ENCODE peak calls at places on chromosome 11, in six cellular contexts. V is AG04450; K is spleen; F is testis; A is H1; P is CD4-positive, alpha-beta T cell. E is an unnamed sample. For H3K27me3, the result is how much of the 10 kb centered on the place peaks cover.

GRCh38 chr11:24264868-24265267 is 232.0 kb upstream of the LUZP2 start:
- DNase-seq in P (no peak), K (no peak), F (no peak), A (no peak), V (no peak), E (no peak)

GRCh38 chr11:74818283-74818946 is 69.8 kb downstream of the RNF169 start:
- DNase-seq in F (no peak), V (no peak), P (no peak), A (no peak), K (no peak), E (no peak)

GRCh38 chr11:10502065-10502680 is 38.8 kb downstream of the RNF141 start:
- DNase-seq in A (no peak), F (no peak), K (no peak), P (no peak), V (no peak), E (no peak)

GRCh38 chr11:47724041-47724729 is 9.0 kb upstream of the AGBL2 start:
- DNase-seq in F (peak), V (peak), P (no peak), A (no peak), K (no peak), E (no peak)

GRCh38 chr11:78000193-78000592 is 5.7 kb upstream of the INTS4 start:
- DNase-seq in A (peak), F (peak), K (no peak), P (peak), V (peak), E (no peak)

GRCh38 chr11:77113382-77114088 is 10.9 kb downstream of the OMP start:
- DNase-seq in P (no peak), F (peak), K (no peak), V (no peak), A (peak), E (no peak)

GRCh38 chr11:68269414-68270081 is 2.2 kb downstream of the C11orf24 start:
- DNase-seq in A (no peak), P (no peak), V (peak), K (no peak), F (peak), E (peak)

GRCh38 chr11:74325649-74326645 is 14.5 kb upstream of the P4HA3 start:
- DNase-seq in V (peak), A (no peak), F (peak), K (no peak), P (no peak), E (peak)

GRCh38 chr11:46658259-46658658 is 40.9 kb downstream of the ATG13 start:
- DNase-seq in K (no peak), V (peak), P (no peak), F (peak), A (no peak), E (peak)

GRCh38 chr11:124970925-124971324 is 16.9 kb downstream of the CCDC15 start:
- DNase-seq in K (no peak), A (no peak), V (no peak), F (no peak), P (no peak), E (no peak)

GRCh38 chr11:28209906-28210305 is 101.7 kb downstream of the METTL15 start:
- DNase-seq in K (no peak), F (no peak), V (no peak), A (no peak), P (no peak), E (no peak)

GRCh38 chr11:94525933-94526332 is 13.7 kb downstream of the C11orf97 start:
- DNase-seq in F (peak), A (no peak), P (no peak), K (peak), V (no peak), E (peak)

GRCh38 chr11:11618973-11619435 is 2.8 kb downstream of the GALNT18 start:
- DNase-seq in A (no peak), F (no peak), V (no peak), K (no peak), P (no peak), E (no peak)

GRCh38 chr11:20109731-20110445 is 50.4 kb downstream of the DBX1 start:
- DNase-seq in A (no peak), K (no peak), F (no peak), V (no peak), P (no peak), E (peak)

GRCh38 chr11:23370580-23371275 is 510.5 kb upstream of the CCDC179 start:
- DNase-seq in K (no peak), F (no peak), V (no peak), P (no peak), A (no peak), E (no peak)

GRCh38 chr11:48083427-48083826 is 103.1 kb downstream of the PTPRJ start:
- DNase-seq in K (no peak), A (no peak), F (no peak), P (no peak), V (no peak), E (no peak)

GRCh38 chr11:561148-562003 is 606 bp downstream of the RASSF7 start:
- DNase-seq in A (peak), V (no peak), F (peak), P (no peak), K (no peak), E (no peak)

GRCh38 chr11:65879622-65880021 is at the start of gene CTSW:
- DNase-seq in A (no peak), K (peak), P (peak), F (no peak), V (no peak), E (no peak)

GRCh38 chr11:116986521-116987105 is 111.6 kb downstream of the SIK3 start:
- DNase-seq in P (no peak), K (no peak), A (no peak), V (no peak), F (no peak), E (no peak)

GRCh38 chr11:66886317-66886588 is 29.4 kb downstream of the LRFN4 start:
- DNase-seq in V (no peak), P (no peak), A (no peak), K (no peak), F (no peak), E (no peak)

GRCh38 chr11:60791534-60791933 is 6.4 kb downstream of the MS4A10 start:
- DNase-seq in F (no peak), V (no peak), A (no peak), K (peak), P (no peak), E (no peak)

GRCh38 chr11:69170704-69171103 is 15.0 kb downstream of the SMIM38 start:
- DNase-seq in V (no peak), K (peak), F (no peak), A (no peak), P (no peak), E (no peak)

GRCh38 chr11:64164392-64165312 is 1.3 kb downstream of the MACROD1 start:
- DNase-seq in F (no peak), V (no peak), K (no peak), A (peak), P (no peak), E (no peak)

GRCh38 chr11:69511358-69512015 is 30.0 kb downstream of the LINC01488 start:
- DNase-seq in A (no peak), P (no peak), F (no peak), K (peak), V (no peak), E (no peak)

GRCh38 chr11:10293423-10294288 is at the start of gene SBF2:
- DNase-seq in P (peak), V (peak), K (peak), F (peak), A (peak), E (peak)

GRCh38 chr11:88188251-88189030 is 13.2 kb upstream of the RAB38 start:
- DNase-seq in A (no peak), V (no peak), K (no peak), P (no peak), F (no peak), E (no peak)

GRCh38 chr11:35825386-35825785 is 118.5 kb upstream of the LDLRAD3 start:
- DNase-seq in P (no peak), V (no peak), F (peak), A (no peak), K (no peak), E (no peak)

GRCh38 chr11:27700351-27701261 is at the start of gene BDNF:
- DNase-seq in F (peak), K (no peak), A (peak), P (no peak), V (no peak), E (no peak)

GRCh38 chr11:117837070-117837776 is 12.7 kb upstream of the FXYD2 start:
- DNase-seq in P (no peak), A (no peak), K (peak), F (peak), V (no peak), E (peak)

GRCh38 chr11:3203221-3204043 is 15.2 kb downstream of the MRGPRG start:
- DNase-seq in A (no peak), V (no peak), P (no peak), F (no peak), K (peak), E (no peak)

GRCh38 chr11:9285850-9286587 is 20.9 kb upstream of the DENND5A start:
- DNase-seq in A (peak), K (no peak), P (no peak), F (no peak), V (no peak), E (no peak)

GRCh38 chr11:44980533-44981427 is 30.1 kb upstream of the TP53I11 start:
- DNase-seq in P (no peak), V (no peak), F (no peak), K (peak), A (no peak), E (no peak)

GRCh38 chr11:59247535-59248227 is 35.0 kb upstream of the MPEG1 start:
- DNase-seq in V (no peak), P (no peak), K (no peak), F (peak), A (no peak), E (no peak)

GRCh38 chr11:59102259-59102765 is 4.7 kb upstream of the FAM111B start:
- DNase-seq in F (peak), V (no peak), A (peak), K (peak), P (peak), E (peak)

GRCh38 chr11:117197516-117198456 is 1.4 kb upstream of the TAGLN start:
- DNase-seq in V (no peak), K (no peak), P (no peak), F (no peak), A (peak), E (peak)

GRCh38 chr11:43404406-43404805 is 45.7 kb downstream of the TTC17 start:
- DNase-seq in A (no peak), F (no peak), K (no peak), V (no peak), P (no peak), E (no peak)

GRCh38 chr11:75815345-75815983 is 454 bp downstream of the UVRAG start:
- DNase-seq in P (no peak), K (peak), V (no peak), A (peak), F (peak), E (no peak)

GRCh38 chr11:119196833-119197483 is 9.2 kb upstream of the CBL start:
- DNase-seq in P (peak), A (peak), V (peak), F (peak), K (peak), E (peak)

GRCh38 chr11:16402654-16403447 is 46.5 kb upstream of the SOX6 start:
- DNase-seq in V (no peak), K (no peak), P (no peak), F (no peak), A (no peak), E (no peak)
- H3K27me3 ChIP-seq in V (under half), K (under half), P (under half), F (under half), A (half or more), E (under half)

GRCh38 chr11:2129323-2129698 is 9.9 kb downstream of the IGF2 start:
- DNase-seq in F (no peak), V (no peak), K (no peak), P (no peak), A (no peak), E (no peak)

GRCh38 chr11:2128512-2129322 is 10.5 kb downstream of the IGF2 start:
- DNase-seq in A (peak), V (no peak), F (no peak), P (no peak), K (no peak), E (no peak)

GRCh38 chr11:2128102-2128511 is 11.1 kb downstream of the IGF2 start:
- DNase-seq in A (no peak), V (no peak), K (no peak), P (no peak), F (no peak), E (no peak)

GRCh38 chr11:2130881-2131352 is 8.3 kb downstream of the IGF2 start:
- DNase-seq in K (no peak), F (no peak), P (no peak), V (no peak), A (peak), E (no peak)

DNA sequence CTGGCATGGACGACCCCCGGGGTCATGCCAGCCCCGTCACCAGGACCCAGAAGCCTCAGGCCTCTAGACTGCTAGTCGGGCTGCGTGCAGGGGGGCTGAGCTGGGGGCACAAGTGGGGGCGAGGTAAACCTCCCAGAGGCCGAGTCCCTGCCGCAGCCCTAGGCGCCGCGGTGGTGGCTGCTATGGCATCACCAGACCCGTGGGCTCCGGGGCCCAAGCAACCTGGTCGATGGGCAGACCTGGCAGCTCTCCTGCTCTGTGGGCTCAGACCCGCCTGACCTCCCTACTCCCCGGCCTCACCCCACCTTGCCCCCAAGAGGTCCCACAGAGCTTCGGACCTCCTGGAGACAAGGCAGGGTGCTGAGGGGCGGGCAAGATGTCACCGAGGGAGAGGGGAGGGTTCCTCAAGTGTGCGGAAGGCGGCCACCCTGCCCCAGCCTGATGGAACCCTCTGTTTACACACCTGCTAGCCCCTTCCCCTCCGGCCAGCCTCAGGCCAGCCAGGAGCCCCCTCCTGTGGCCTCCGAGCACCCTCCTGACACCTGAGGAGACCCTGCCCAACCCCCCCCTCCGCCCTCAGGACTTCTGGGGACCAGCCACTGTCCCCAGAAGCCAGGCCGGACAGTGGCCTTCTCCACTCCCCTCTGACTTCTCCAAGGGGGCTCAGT is 9.4 kb downstream of the IGF2 start:
- DNase-seq in P (no peak), K (peak), F (no peak), V (no peak), A (peak), E (no peak)
- H3K27me3 ChIP-seq in P (under half), K (under half), F (under half), V (under half), A (under half), E (under half)

DNA sequence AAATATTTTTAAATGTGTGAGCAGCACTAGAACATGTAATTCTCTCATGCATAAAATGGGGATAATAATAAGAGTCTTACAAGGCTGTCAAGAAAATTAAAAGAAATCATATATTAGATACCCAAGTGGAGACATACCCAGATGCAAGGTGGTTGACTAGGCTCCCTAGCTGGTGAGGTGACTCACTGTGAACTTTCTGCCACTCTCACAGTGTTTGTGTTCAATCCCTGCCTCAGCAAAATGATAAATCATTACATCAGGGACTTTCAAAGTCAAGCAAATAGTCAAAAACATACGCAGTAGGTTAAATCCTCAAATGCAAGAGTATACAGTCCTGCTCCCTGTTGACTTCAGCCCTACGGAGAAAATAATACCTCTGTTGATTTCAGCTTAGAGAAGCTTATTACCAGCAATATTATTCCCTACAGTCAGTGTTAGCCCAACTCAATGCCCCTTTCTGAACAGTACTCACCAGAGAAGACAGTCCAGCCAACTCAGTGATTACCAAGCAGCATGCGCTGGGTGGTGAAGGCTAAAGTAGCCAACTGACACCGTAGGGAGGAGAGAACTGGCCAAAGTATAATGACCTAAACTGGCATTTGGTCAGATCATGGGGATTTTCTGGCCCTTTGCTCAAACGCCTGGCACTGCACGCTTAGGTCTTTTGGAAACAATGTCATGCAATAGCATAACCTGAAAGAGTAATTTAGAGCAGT is 73.1 kb upstream of the BARX2 start:
- DNase-seq in A (no peak), K (no peak), V (no peak), P (no peak), F (no peak), E (no peak)
- H3K27me3 ChIP-seq in A (under half), K (under half), V (under half), P (under half), F (under half), E (under half)

GRCh38 chr11:103091441-103091809 is 535 bp downstream of the DCUN1D5 start:
- DNase-seq in V (no peak), K (peak), P (peak), F (peak), A (peak), E (peak)

GRCh38 chr11:103091810-103092524 is at the start of gene DCUN1D5:
- DNase-seq in V (peak), K (peak), A (peak), P (peak), F (peak), E (peak)

GRCh38 chr11:103097279-103097678 is 5.3 kb upstream of the DCUN1D5 start:
- DNase-seq in P (no peak), V (no peak), A (no peak), K (no peak), F (no peak), E (no peak)
- H3K27me3 ChIP-seq in P (under half), V (under half), A (under half), K (under half), F (under half), E (under half)

GRCh38 chr11:17721242-17721999 is 2.0 kb downstream of the MYOD1 start:
- DNase-seq in K (no peak), P (no peak), A (no peak), V (no peak), F (no peak), E (no peak)
- H3K27me3 ChIP-seq in K (half or more), P (half or more), A (half or more), V (half or more), F (under half), E (under half)

DNA sequence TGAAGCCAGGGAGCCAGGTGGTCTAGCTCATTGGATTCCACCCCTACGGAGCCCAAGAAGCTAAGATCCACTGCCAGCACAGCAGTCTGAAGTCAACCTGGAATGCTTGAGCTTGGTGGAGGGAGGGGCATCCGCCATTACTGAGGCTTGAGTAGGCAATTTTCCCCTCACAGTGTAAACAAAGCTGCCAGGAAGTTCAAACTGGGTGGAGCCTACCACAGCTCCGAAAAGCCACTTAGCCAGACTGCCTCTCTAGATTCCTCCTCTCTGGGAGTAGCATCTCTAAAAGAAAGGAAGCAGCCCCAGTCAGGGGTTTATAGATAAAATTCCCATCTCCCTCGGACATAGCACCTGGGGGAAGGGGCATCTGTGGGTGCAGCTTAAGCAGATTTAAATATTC is 620.3 kb downstream of the NELL1 start:
- DNase-seq in P (no peak), V (no peak), F (no peak), K (no peak), A (no peak), E (no peak)
- H3K27me3 ChIP-seq in P (under half), V (under half), F (under half), K (under half), A (under half), E (under half)

GRCh38 chr11:87097582-87097981 is 59.8 kb downstream of the TMEM135 start:
- DNase-seq in V (peak), F (peak), P (peak), K (no peak), A (peak), E (no peak)

GRCh38 chr11:87092567-87092966 is 54.8 kb downstream of the TMEM135 start:
- DNase-seq in P (no peak), A (no peak), F (no peak), V (no peak), K (no peak), E (no peak)

GRCh38 chr11:87092159-87092558 is 54.4 kb downstream of the TMEM135 start:
- DNase-seq in A (no peak), F (no peak), K (no peak), V (no peak), P (no peak), E (no peak)
- H3K27me3 ChIP-seq in A (under half), F (under half), K (under half), V (under half), P (under half), E (under half)

DNA sequence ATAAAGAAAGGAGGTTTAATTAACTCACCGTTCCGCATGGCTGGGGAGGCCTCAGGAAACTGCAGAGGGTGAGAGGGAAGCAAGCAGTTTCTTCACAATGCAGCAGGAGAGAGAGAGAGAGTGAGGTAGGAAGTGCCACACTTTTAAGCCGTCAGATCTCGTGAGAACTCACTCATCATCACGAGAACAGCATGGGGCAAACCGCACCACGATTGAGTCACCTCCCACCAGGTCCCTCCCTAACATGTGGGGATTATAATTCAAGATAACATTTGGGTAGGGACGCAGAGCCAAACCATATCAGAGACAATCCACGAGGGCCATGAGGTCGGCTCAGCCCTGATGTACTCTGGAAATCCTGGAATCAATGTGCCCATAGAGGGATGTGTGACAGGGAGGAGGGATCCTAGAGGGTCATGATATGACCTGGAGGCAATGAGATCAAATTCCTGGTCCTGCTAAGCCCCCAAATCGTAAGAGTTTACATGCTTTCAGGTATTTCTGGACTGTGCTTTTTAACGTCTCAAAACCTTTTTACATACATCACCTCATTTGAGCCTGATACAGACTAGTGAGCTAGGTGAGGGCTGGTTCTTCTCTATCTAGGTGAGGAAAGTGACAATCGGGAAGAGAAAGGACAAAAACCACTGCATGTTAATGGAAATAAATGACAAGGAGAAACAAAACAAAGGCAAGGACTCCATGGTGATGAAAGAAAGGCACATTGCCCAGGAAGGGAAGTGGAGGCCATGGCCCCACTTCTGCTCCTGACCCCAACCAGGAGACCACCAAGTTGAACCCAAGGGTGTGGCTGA is 19.5 kb upstream of the RASSF10 start:
- DNase-seq in V (no peak), A (no peak), P (no peak), F (no peak), K (no peak), E (no peak)
- H3K27me3 ChIP-seq in V (under half), A (under half), P (under half), F (under half), K (under half), E (under half)